ENCODE peak calls at places on chromosome 2, in eight cellular contexts. T is NCI-H146, L is Daoy, X is progenitor cell of endocrine pancreas, W is GM19239, U is tibial artery, F is NB4, S is type B pancreatic cell. B is an unnamed sample.

GRCh38 chr2:149928026-149928425 is 340.5 kb upstream of the MMADHC start:
- DNase-seq in S (no peak), L (no peak), T (peak; percentile 2), X (no peak), W (no peak), F (no peak), U (no peak), B (no peak)

GRCh38 chr2:20419752-20420151 is 27.1 kb upstream of the RHOB start:
- DNase-seq in X (no peak), W (no peak), T (no peak), F (no peak), S (no peak), L (no peak), U (no peak), B (no peak)

GRCh38 chr2:241843321-241844065 is 15.2 kb downstream of the PDCD1 start:
- DNase-seq in U (no peak), L (no peak), S (peak; percentile 67), F (no peak), W (no peak), X (no peak), T (no peak), B (no peak)

GRCh38 chr2:190961918-190962487 is 52.0 kb downstream of the STAT1 start:
- DNase-seq in F (no peak), W (no peak), U (no peak), S (no peak), X (no peak), T (no peak), L (no peak), B (no peak)

GRCh38 chr2:19757586-19757985 is 144.2 kb downstream of the TTC32 start:
- DNase-seq in X (no peak), S (no peak), F (no peak), L (no peak), W (no peak), T (no peak), U (no peak), B (no peak)

GRCh38 chr2:71882949-71883472 is 264.7 kb downstream of the CYP26B1 start:
- DNase-seq in U (peak; percentile 77), L (peak; percentile 73), S (no peak), T (peak; percentile 71), W (no peak), F (peak; percentile 96), X (no peak), B (peak; percentile 20)

GRCh38 chr2:83251473-83251872 is 1207.6 kb downstream of the SUCLG1 start:
- DNase-seq in U (no peak), W (no peak), L (no peak), F (no peak), T (no peak), X (no peak), S (no peak), B (no peak)

GRCh38 chr2:219560037-219560892 is 11.1 kb downstream of the OBSL1 start:
- DNase-seq in W (peak; percentile 65), L (no peak), U (no peak), X (no peak), T (no peak), S (no peak), F (no peak), B (no peak)

GRCh38 chr2:28643911-28644334 is 107.7 kb upstream of the PPP1CB start:
- DNase-seq in S (no peak), F (no peak), L (peak; percentile 91), X (no peak), T (peak; percentile 35), W (no peak), U (no peak), B (no peak)